ENCODE peak calls at places on chromosomes 1 and 21, in seven cellular contexts. One of them, this sample, is unnamed.

GRCh38 chr1:165679282-165680036 is 18.9 kb downstream of the ALDH9A1 start:
- DNase-seq in sigmoid colon: no peak
- DNase-seq in endothelial cell of umbilical vein: no peak
- DNase-seq in prostate gland: no peak
- DNase-seq in HL-60: no peak
- DNase-seq in HepG2: no peak
- DNase-seq in stomach: no peak
- DNase-seq in this sample: no peak

GRCh38 chr1:224065455-224065854 is 48.5 kb upstream of the FBXO28 start:
- DNase-seq in endothelial cell of umbilical vein: no peak
- DNase-seq in prostate gland: no peak
- DNase-seq in HL-60: no peak
- DNase-seq in HepG2: no peak
- DNase-seq in stomach: peak
- DNase-seq in sigmoid colon: no peak
- DNase-seq in this sample: no peak

GRCh38 chr1:41728403-41729202 is 190.1 kb downstream of the HIVEP3 start:
- DNase-seq in HL-60: no peak
- DNase-seq in sigmoid colon: no peak
- DNase-seq in endothelial cell of umbilical vein: no peak
- DNase-seq in HepG2: no peak
- DNase-seq in prostate gland: no peak
- DNase-seq in stomach: no peak
- DNase-seq in this sample: no peak

GRCh38 chr1:218585565-218586184 is 240.5 kb downstream of the TGFB2 start:
- DNase-seq in HepG2: no peak
- DNase-seq in prostate gland: no peak
- DNase-seq in endothelial cell of umbilical vein: peak
- DNase-seq in HL-60: no peak
- DNase-seq in sigmoid colon: no peak
- DNase-seq in stomach: no peak
- DNase-seq in this sample: no peak

GRCh38 chr1:75100481-75101092 is 33.6 kb upstream of the LHX8 start:
- DNase-seq in sigmoid colon: no peak
- DNase-seq in HL-60: no peak
- DNase-seq in endothelial cell of umbilical vein: no peak
- DNase-seq in stomach: no peak
- DNase-seq in prostate gland: no peak
- DNase-seq in HepG2: no peak
- DNase-seq in this sample: no peak

GRCh38 chr21:41536076-41536826 is 28.3 kb upstream of the TMPRSS2 start:
- DNase-seq in sigmoid colon: no peak
- DNase-seq in endothelial cell of umbilical vein: no peak
- DNase-seq in stomach: peak
- DNase-seq in HepG2: no peak
- DNase-seq in prostate gland: peak
- DNase-seq in HL-60: no peak
- DNase-seq in this sample: no peak

GRCh38 chr1:71080178-71080781 is 555 bp downstream of the ZRANB2 start:
- DNase-seq in sigmoid colon: no peak
- DNase-seq in HepG2: peak
- DNase-seq in prostate gland: no peak
- DNase-seq in endothelial cell of umbilical vein: peak
- DNase-seq in HL-60: no peak
- DNase-seq in stomach: no peak
- DNase-seq in this sample: no peak

GRCh38 chr1:246608616-246609376 is 42.5 kb downstream of the CNST start:
- DNase-seq in sigmoid colon: peak
- DNase-seq in HepG2: peak
- DNase-seq in prostate gland: peak
- DNase-seq in HL-60: peak
- DNase-seq in endothelial cell of umbilical vein: peak
- DNase-seq in stomach: peak
- DNase-seq in this sample: no peak

GRCh38 chr1:10773851-10774614 is 22.4 kb downstream of the CASZ1 start:
- DNase-seq in sigmoid colon: no peak
- DNase-seq in HepG2: no peak
- DNase-seq in HL-60: no peak
- DNase-seq in endothelial cell of umbilical vein: no peak
- DNase-seq in prostate gland: no peak
- DNase-seq in stomach: no peak
- DNase-seq in this sample: no peak

GRCh38 chr1:209685835-209686234 is 10.6 kb downstream of the G0S2 start:
- DNase-seq in HL-60: no peak
- DNase-seq in sigmoid colon: no peak
- DNase-seq in endothelial cell of umbilical vein: no peak
- DNase-seq in prostate gland: no peak
- DNase-seq in HepG2: no peak
- DNase-seq in stomach: no peak
- DNase-seq in this sample: no peak

GRCh38 chr1:231423648-231424047 is 1.6 kb upstream of the EGLN1 start:
- DNase-seq in HL-60: no peak
- DNase-seq in sigmoid colon: no peak
- DNase-seq in prostate gland: no peak
- DNase-seq in endothelial cell of umbilical vein: peak
- DNase-seq in stomach: no peak
- DNase-seq in HepG2: peak
- DNase-seq in this sample: no peak

GRCh38 chr1:1969505-1969900 is 34.1 kb downstream of the CFAP74 start:
- DNase-seq in stomach: no peak
- DNase-seq in HL-60: no peak
- DNase-seq in HepG2: no peak
- DNase-seq in sigmoid colon: no peak
- DNase-seq in endothelial cell of umbilical vein: no peak
- DNase-seq in prostate gland: no peak
- DNase-seq in this sample: no peak

GRCh38 chr21:27756191-27756590 is 789.3 kb upstream of the ADAMTS5 start:
- DNase-seq in prostate gland: no peak
- DNase-seq in HepG2: no peak
- DNase-seq in sigmoid colon: no peak
- DNase-seq in HL-60: no peak
- DNase-seq in stomach: no peak
- DNase-seq in endothelial cell of umbilical vein: no peak
- DNase-seq in this sample: no peak

GRCh38 chr21:27761623-27762022 is 794.7 kb upstream of the ADAMTS5 start:
- DNase-seq in HL-60: no peak
- DNase-seq in endothelial cell of umbilical vein: no peak
- DNase-seq in stomach: no peak
- DNase-seq in sigmoid colon: no peak
- DNase-seq in prostate gland: no peak
- DNase-seq in HepG2: no peak
- DNase-seq in this sample: no peak

GRCh38 chr21:27759820-27760219 is 792.9 kb upstream of the ADAMTS5 start:
- DNase-seq in endothelial cell of umbilical vein: no peak
- DNase-seq in stomach: no peak
- DNase-seq in sigmoid colon: no peak
- DNase-seq in HepG2: no peak
- DNase-seq in prostate gland: no peak
- DNase-seq in HL-60: no peak
- DNase-seq in this sample: no peak

GRCh38 chr21:27764056-27764455 is 797.2 kb upstream of the ADAMTS5 start:
- DNase-seq in endothelial cell of umbilical vein: no peak
- DNase-seq in HepG2: no peak
- DNase-seq in HL-60: no peak
- DNase-seq in sigmoid colon: no peak
- DNase-seq in prostate gland: no peak
- DNase-seq in stomach: no peak
- DNase-seq in this sample: no peak

DNA sequence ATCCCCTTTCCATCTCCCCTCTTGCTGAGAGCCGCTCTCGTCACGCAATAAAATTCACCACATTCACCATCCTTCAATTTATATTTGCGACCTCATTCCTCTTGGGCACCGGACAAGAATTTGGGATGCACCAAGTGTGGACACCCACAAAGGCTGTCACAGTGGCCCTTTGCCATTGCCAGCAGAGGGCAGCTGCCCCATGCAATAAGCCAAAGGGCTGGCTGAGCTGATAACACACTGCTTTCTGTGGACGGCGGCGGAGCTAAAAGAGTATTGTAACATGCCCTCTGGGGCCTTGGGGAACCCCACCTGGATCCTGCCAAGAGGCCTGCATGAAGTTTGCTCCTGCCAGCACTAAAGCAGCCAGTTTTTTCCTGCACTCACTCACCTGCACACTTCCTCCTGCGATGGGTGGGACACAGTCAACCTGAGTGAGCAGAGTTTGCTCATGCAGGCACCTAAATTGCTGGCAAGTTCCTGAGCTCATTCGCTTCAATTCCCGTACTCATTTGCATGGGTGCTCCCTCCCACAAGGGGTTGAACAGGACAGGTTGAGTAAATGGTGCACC is 792.3 kb upstream of the ADAMTS5 start:
- DNase-seq in stomach: no peak
- DNase-seq in endothelial cell of umbilical vein: no peak
- DNase-seq in sigmoid colon: no peak
- DNase-seq in HepG2: no peak
- DNase-seq in HL-60: no peak
- DNase-seq in prostate gland: no peak
- DNase-seq in this sample: no peak
- TF ChIP-seq CTCF in stomach: no peak
- TF ChIP-seq CTCF in endothelial cell of umbilical vein: no peak
- TF ChIP-seq CTCF in sigmoid colon: no peak
- TF ChIP-seq CTCF in HepG2: no peak
- TF ChIP-seq CTCF in HL-60: peak
- TF ChIP-seq CTCF in prostate gland: peak
- TF ChIP-seq CTCF in this sample: peak

GRCh38 chr21:28269173-28269572 is 723.5 kb downstream of the LTN1 start:
- DNase-seq in endothelial cell of umbilical vein: no peak
- DNase-seq in HL-60: no peak
- DNase-seq in stomach: no peak
- DNase-seq in sigmoid colon: no peak
- DNase-seq in prostate gland: no peak
- DNase-seq in HepG2: no peak
- DNase-seq in this sample: no peak
- TF ChIP-seq POLR2AphosphoS5 in endothelial cell of umbilical vein: no peak
- TF ChIP-seq POLR2AphosphoS5 in HL-60: no peak
- TF ChIP-seq POLR2AphosphoS5 in stomach: no peak
- TF ChIP-seq POLR2AphosphoS5 in sigmoid colon: no peak
- TF ChIP-seq POLR2AphosphoS5 in prostate gland: no peak
- TF ChIP-seq POLR2AphosphoS5 in HepG2: no peak
- TF ChIP-seq POLR2AphosphoS5 in this sample: no peak

DNA sequence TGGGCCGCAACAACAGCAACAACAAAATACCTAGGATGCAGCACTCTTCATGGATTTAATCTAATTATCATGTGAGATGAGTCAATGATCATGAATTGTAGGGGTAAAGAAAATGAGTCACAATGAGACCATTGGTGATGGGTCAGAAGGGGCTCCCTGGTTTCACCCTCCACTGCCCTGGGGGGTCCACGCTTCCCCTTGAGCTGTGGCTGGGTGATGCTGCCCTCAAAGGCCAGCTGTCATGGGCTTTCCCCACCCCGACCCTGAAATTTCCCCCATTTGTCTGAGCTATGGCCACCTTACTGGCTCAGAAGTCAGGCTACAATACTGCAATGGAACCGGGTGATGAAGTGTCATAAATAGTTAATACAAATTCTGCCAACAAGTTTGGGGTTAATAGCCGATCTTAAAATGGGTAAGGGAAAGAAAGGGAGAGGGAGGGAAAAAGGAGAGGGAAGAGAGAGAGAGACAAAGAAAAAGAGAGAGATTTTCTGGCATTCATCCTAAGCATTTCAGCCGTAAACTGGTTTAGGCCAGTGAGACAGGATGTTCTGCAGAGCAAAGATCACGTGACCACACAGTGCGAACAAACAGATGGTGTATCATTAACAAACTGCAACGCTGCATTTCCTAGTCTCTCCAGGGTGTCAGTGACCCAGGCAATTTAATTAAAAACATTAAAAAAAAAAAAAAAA is 143.4 kb upstream of the ERRFI1 start:
- DNase-seq in prostate gland: peak
- DNase-seq in HepG2: peak
- DNase-seq in endothelial cell of umbilical vein: peak
- DNase-seq in stomach: peak
- DNase-seq in sigmoid colon: peak
- DNase-seq in HL-60: no peak
- DNase-seq in this sample: no peak
- H3K27ac ChIP-seq in prostate gland: peak
- H3K27ac ChIP-seq in HepG2: peak
- H3K27ac ChIP-seq in endothelial cell of umbilical vein: peak
- H3K27ac ChIP-seq in stomach: peak
- H3K27ac ChIP-seq in sigmoid colon: peak
- H3K27ac ChIP-seq in HL-60: no peak
- H3K27ac ChIP-seq in this sample: peak

GRCh38 chr1:27601321-27601770 is 2.6 kb downstream of the AHDC1 start:
- DNase-seq in HepG2: no peak
- DNase-seq in prostate gland: no peak
- DNase-seq in endothelial cell of umbilical vein: no peak
- DNase-seq in HL-60: no peak
- DNase-seq in sigmoid colon: no peak
- DNase-seq in stomach: no peak
- DNase-seq in this sample: no peak

GRCh38 chr1:27598902-27599528 is 4.9 kb downstream of the AHDC1 start:
- DNase-seq in prostate gland: no peak
- DNase-seq in stomach: no peak
- DNase-seq in endothelial cell of umbilical vein: peak
- DNase-seq in sigmoid colon: peak
- DNase-seq in HepG2: no peak
- DNase-seq in HL-60: peak
- DNase-seq in this sample: no peak

GRCh38 chr1:27598288-27598687 is 5.7 kb downstream of the AHDC1 start:
- DNase-seq in endothelial cell of umbilical vein: no peak
- DNase-seq in HepG2: no peak
- DNase-seq in stomach: no peak
- DNase-seq in sigmoid colon: peak
- DNase-seq in HL-60: no peak
- DNase-seq in prostate gland: no peak
- DNase-seq in this sample: no peak

GRCh38 chr1:27600500-27601175 is 3.3 kb downstream of the AHDC1 start:
- DNase-seq in HL-60: no peak
- DNase-seq in sigmoid colon: no peak
- DNase-seq in prostate gland: no peak
- DNase-seq in HepG2: peak
- DNase-seq in endothelial cell of umbilical vein: peak
- DNase-seq in stomach: no peak
- DNase-seq in this sample: no peak

DNA sequence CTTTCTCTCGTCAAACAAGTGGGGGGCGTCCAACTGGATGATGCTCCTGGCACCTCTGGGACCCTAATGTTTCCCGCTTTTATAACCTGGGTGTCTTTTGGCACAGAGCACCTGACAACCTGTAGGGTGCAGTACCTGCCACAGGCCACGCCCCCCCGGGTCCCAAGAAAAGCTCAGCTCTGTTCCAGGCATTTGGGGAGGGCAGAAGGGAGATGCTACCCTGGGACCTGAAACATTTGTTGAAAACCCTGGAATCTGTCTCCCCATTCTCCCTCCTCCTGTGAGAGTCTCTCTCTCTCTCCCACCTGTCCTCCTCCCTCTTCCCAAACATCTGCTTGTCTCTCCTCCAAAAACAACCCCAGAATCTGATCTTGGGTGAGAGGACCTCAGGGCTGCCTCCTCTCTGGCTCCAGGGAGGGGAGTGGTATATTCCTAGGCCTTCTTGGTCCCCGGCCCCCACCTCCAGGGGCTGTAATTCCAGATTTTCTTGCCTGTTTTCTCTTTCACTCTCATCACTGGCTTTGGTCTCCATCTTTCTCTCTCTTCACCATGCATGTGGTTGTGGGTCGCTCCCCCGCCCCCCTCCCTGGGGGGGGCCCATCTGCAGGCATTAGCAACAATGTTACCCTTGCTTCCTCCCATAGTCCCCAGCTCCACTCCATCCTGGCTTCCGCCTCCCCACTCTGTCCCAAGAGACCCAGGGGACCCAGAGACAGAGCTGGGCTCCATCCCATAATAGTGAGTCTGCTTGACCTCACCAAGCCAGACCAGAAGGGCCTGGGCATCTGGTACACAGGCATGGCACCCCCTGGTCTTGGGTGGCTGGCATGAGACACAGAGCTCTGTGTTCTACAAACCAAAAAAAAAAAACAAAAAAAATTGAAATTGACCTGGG is 4.1 kb downstream of the AHDC1 start:
- DNase-seq in endothelial cell of umbilical vein: no peak
- DNase-seq in HL-60: no peak
- DNase-seq in HepG2: no peak
- DNase-seq in sigmoid colon: no peak
- DNase-seq in stomach: no peak
- DNase-seq in prostate gland: no peak
- DNase-seq in this sample: no peak
- TF ChIP-seq CTCF in endothelial cell of umbilical vein: no peak
- TF ChIP-seq CTCF in HL-60: no peak
- TF ChIP-seq CTCF in HepG2: no peak
- TF ChIP-seq CTCF in sigmoid colon: no peak
- TF ChIP-seq CTCF in stomach: no peak
- TF ChIP-seq CTCF in prostate gland: no peak
- TF ChIP-seq CTCF in this sample: no peak

This sample was measured in esophagus muscularis mucosa.